ENCODE peak calls at places on chromosome 3, in eight cellular contexts. V, G, A, W, E, Y, X and N are unnamed samples.

GRCh38 chr3:179020112-179020511 is 51.5 kb downstream of the ZMAT3 start:
- DNase-seq in V (no peak), G (no peak), A (no peak), W (no peak), E (no peak), Y (no peak), X (no peak), N (peak; percentile 10)

GRCh38 chr3:170278632-170279031 is 56.4 kb downstream of the PRKCI start:
- DNase-seq in V (no peak), G (no peak), A (no peak), W (peak; percentile 73), E (no peak), Y (no peak), X (no peak), N (no peak)

GRCh38 chr3:45034612-45035252 is 8.6 kb downstream of the CLEC3B start:
- DNase-seq in V (no peak), G (no peak), A (no peak), W (peak; percentile 93), E (no peak), Y (no peak), X (no peak), N (no peak)

GRCh38 chr3:20310629-20311028 is 124.6 kb upstream of the SGO1 start:
- DNase-seq in V (no peak), G (no peak), A (no peak), W (no peak), E (no peak), Y (no peak), X (no peak), N (peak; percentile 10)

GRCh38 chr3:160180581-160181216 is 44.5 kb upstream of the C3orf80 start:
- DNase-seq in V (no peak), G (no peak), A (no peak), W (no peak), E (peak; percentile 72), Y (peak; percentile 90), X (no peak), N (peak; percentile 83)

GRCh38 chr3:189188466-189188865 is 16.7 kb downstream of the TPRG1 start:
- DNase-seq in V (no peak), G (peak; percentile 2), A (no peak), W (no peak), E (no peak), Y (no peak), X (no peak), N (no peak)

GRCh38 chr3:67646586-67647234 is 7.7 kb downstream of the SUCLG2 start:
- DNase-seq in V (peak; percentile 40), G (no peak), A (no peak), W (no peak), E (no peak), Y (no peak), X (no peak), N (no peak)

GRCh38 chr3:29686889-29687592 is 406.2 kb downstream of the RBMS3 start:
- DNase-seq in V (no peak), G (peak; percentile 24), A (no peak), W (no peak), E (peak; percentile 9), Y (peak; percentile 58), X (no peak), N (peak; percentile 78)

GRCh38 chr3:141979050-141979671 is 102.7 kb downstream of the ATP1B3 start:
- DNase-seq in V (no peak), G (no peak), A (no peak), W (no peak), E (peak; percentile 78), Y (peak; percentile 84), X (no peak), N (peak; percentile 89)

GRCh38 chr3:122975163-122975923 is 52.2 kb downstream of the SEMA5B start:
- DNase-seq in V (no peak), G (peak; percentile 94), A (no peak), W (no peak), E (peak; percentile 26), Y (peak; percentile 37), X (no peak), N (peak; percentile 71)

GRCh38 chr3:191592105-191592504 is 131.1 kb downstream of the PYDC2 start:
- DNase-seq in V (no peak), G (no peak), A (no peak), W (no peak), E (no peak), Y (no peak), X (no peak), N (no peak)

GRCh38 chr3:61565569-61565968 is 4.2 kb downstream of the PTPRG start:
- DNase-seq in V (no peak), G (no peak), A (no peak), W (no peak), E (no peak), Y (no peak), X (no peak), N (peak; percentile 27)

GRCh38 chr3:38655708-38656300 is 6.3 kb upstream of the SCN5A start:
- DNase-seq in V (no peak), G (peak; percentile 41), A (no peak), W (peak; percentile 59), E (no peak), Y (no peak), X (no peak), N (peak; percentile 51)

GRCh38 chr3:171745577-171746319 is 64.5 kb downstream of the PLD1 start:
- DNase-seq in V (no peak), G (no peak), A (no peak), W (no peak), E (no peak), Y (no peak), X (no peak), N (no peak)

GRCh38 chr3:5005367-5005766 is 26.1 kb downstream of the BHLHE40 start:
- DNase-seq in V (no peak), G (no peak), A (no peak), W (no peak), E (no peak), Y (no peak), X (no peak), N (no peak)

GRCh38 chr3:10238330-10238995 is 9.8 kb upstream of the TATDN2 start:
- DNase-seq in V (no peak), G (no peak), A (peak; percentile 15), W (no peak), E (no peak), Y (no peak), X (no peak), N (no peak)

GRCh38 chr3:50154476-50154839 is 666 bp upstream of the SEMA3F start:
- DNase-seq in V (peak; percentile 48), G (no peak), A (no peak), W (no peak), E (no peak), Y (no peak), X (no peak), N (no peak)

GRCh38 chr3:123244128-123244527 is 42.4 kb downstream of the SEC22A start:
- DNase-seq in V (no peak), G (no peak), A (peak; percentile 1), W (no peak), E (no peak), Y (no peak), X (peak; percentile 0), N (no peak)

GRCh38 chr3:3053974-3054373 is 56.2 kb downstream of the IL5RA start:
- DNase-seq in V (no peak), G (no peak), A (no peak), W (peak; percentile 3), E (no peak), Y (no peak), X (no peak), N (no peak)

GRCh38 chr3:33490641-33491241 is 50.5 kb upstream of the UBP1 start:
- DNase-seq in V (no peak), G (no peak), A (no peak), W (no peak), E (no peak), Y (no peak), X (no peak), N (no peak)

GRCh38 chr3:11159421-11159904 is 5.2 kb downstream of the HRH1 start:
- DNase-seq in V (no peak), G (no peak), A (no peak), W (no peak), E (peak; percentile 78), Y (peak; percentile 96), X (no peak), N (peak; percentile 96)